ENCODE peak calls at places on chromosomes 5 and 9, in six cellular contexts. U, C, H, E, N and B are unnamed samples. For H3K9me3, the result is how much of the 10 kb centered on the place peaks cover.

GRCh38 chr5:86979801-86980510 is 287.7 kb upstream of the RASA1 start:
- DNase-seq in U (no peak), C (peak), H (peak), E (no peak), N (no peak), B (peak)

GRCh38 chr5:1931590-1932138 is 48.9 kb upstream of the IRX4 start:
- DNase-seq in U (no peak), C (no peak), H (no peak), E (peak), N (no peak), B (no peak)

GRCh38 chr5:3303777-3304176 is 291.9 kb upstream of the IRX1 start:
- DNase-seq in U (no peak), C (no peak), H (no peak), E (no peak), N (no peak), B (no peak)

GRCh38 chr9:120443976-120444375 is 136.0 kb downstream of the CDK5RAP2 start:
- DNase-seq in U (no peak), C (no peak), H (no peak), E (no peak), N (no peak), B (no peak)

GRCh38 chr9:6930827-6931226 is 173.1 kb downstream of the KDM4C start:
- DNase-seq in U (no peak), C (no peak), H (peak), E (no peak), N (no peak), B (no peak)

GRCh38 chr5:103373576-103374472 is 115.3 kb downstream of the MACIR start:
- DNase-seq in U (no peak), C (no peak), H (no peak), E (peak), N (no peak), B (no peak)

GRCh38 chr9:33227013-33227398 is 13.0 kb upstream of the SPINK4 start:
- DNase-seq in U (no peak), C (no peak), H (no peak), E (no peak), N (no peak), B (no peak)

GRCh38 chr9:17462869-17463464 is 115.9 kb upstream of the SH3GL2 start:
- DNase-seq in U (peak), C (peak), H (peak), E (peak), N (no peak), B (peak)

GRCh38 chr9:7186175-7186574 is 428.4 kb downstream of the KDM4C start:
- DNase-seq in U (no peak), C (peak), H (peak), E (no peak), N (no peak), B (peak)

GRCh38 chr5:180143656-180144364 is 65.2 kb downstream of the RASGEF1C start:
- DNase-seq in U (no peak), C (no peak), H (no peak), E (no peak), N (no peak), B (no peak)

GRCh38 chr9:103942652-103943051 is 151.5 kb upstream of the SMC2 start:
- DNase-seq in U (peak), C (no peak), H (no peak), E (no peak), N (no peak), B (no peak)

GRCh38 chr5:8538813-8539212 is 669.9 kb downstream of the MTRR start:
- DNase-seq in U (no peak), C (no peak), H (no peak), E (no peak), N (no peak), B (no peak)

GRCh38 chr9:79572032-79572890 is 496 bp downstream of the TLE4 start:
- DNase-seq in U (peak), C (peak), H (peak), E (peak), N (no peak), B (peak)

GRCh38 chr5:118698774-118699173 is 289.6 kb downstream of the DTWD2 start:
- DNase-seq in U (no peak), C (no peak), H (no peak), E (no peak), N (no peak), B (no peak)

GRCh38 chr5:132498152-132498551 is 7.6 kb upstream of the IRF1 start:
- DNase-seq in U (peak), C (peak), H (no peak), E (peak), N (no peak), B (no peak)

GRCh38 chr9:18881740-18882139 is 151.3 kb downstream of the SAXO1 start:
- DNase-seq in U (no peak), C (no peak), H (no peak), E (no peak), N (no peak), B (no peak)

GRCh38 chr9:120899490-120900037 is 22.6 kb upstream of the PHF19 start:
- DNase-seq in U (no peak), C (no peak), H (no peak), E (no peak), N (no peak), B (no peak)

GRCh38 chr9:16131269-16131668 is 578.4 kb downstream of the CCDC171 start:
- DNase-seq in U (no peak), C (no peak), H (peak), E (no peak), N (no peak), B (peak)

GRCh38 chr5:150567031-150567680 is 59.2 kb downstream of the NDST1 start:
- DNase-seq in U (no peak), C (no peak), H (peak), E (no peak), N (no peak), B (no peak)

DNA sequence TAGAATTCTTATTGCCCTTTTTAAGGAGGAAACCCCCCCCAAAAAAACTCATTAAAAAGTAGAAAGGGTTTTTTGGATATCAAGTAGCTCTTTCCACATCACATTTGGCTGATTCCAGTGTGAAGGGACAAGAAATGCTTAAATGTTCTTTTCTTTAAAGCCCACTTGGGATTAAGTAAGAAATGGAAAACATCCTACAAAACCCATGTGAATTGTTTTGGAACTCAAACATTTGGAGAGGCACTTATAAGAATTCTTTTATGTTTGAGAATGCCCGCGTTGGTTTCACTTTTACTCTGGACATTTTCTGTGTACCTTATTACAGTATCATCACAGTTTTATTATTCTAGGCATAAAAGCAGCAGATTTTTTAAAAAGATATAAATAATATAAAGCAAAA is 301.1 kb upstream of the ACTBL2 start:
- DNase-seq in U (no peak), C (peak), H (no peak), E (no peak), N (no peak), B (no peak)
- H3K4me3 ChIP-seq in U (no peak), C (peak), H (no peak), E (no peak), N (no peak), B (no peak)

GRCh38 chr5:4643960-4644359 is 496.2 kb upstream of the ADAMTS16 start:
- DNase-seq in U (no peak), C (no peak), H (no peak), E (no peak), N (no peak), B (no peak)

GRCh38 chr5:4643190-4643589 is 496.9 kb upstream of the ADAMTS16 start:
- DNase-seq in U (no peak), C (no peak), H (no peak), E (no peak), N (no peak), B (no peak)

GRCh38 chr5:4639959-4640358 is 500.2 kb upstream of the ADAMTS16 start:
- DNase-seq in U (no peak), C (no peak), H (no peak), E (no peak), N (no peak), B (no peak)

GRCh38 chr5:4642525-4642924 is 497.6 kb upstream of the ADAMTS16 start:
- DNase-seq in U (no peak), C (no peak), H (no peak), E (no peak), N (no peak), B (no peak)

DNA sequence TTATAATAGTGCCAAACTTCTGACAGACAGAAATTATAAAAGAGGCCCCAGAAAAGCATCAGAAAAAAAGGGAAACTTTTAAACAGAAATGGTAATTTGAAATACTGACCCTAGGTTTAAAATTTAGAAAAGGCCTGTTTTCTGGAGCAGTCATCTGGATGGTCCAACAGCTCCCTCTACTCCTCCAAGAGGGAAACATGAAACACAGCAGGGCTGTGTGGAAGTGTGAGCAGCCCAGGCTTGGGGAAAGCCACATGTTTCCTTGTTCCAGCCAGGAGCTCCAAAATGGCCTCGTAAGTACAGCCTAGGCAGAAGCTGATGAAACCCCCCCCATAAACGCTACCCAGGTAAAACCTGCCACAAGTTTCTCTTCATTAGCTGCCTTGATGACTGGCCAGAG is 499.3 kb upstream of the ADAMTS16 start:
- DNase-seq in U (no peak), C (no peak), H (no peak), E (peak), N (no peak), B (no peak)
- TF ChIP-seq CTCF in U (no peak), C (no peak), H (no peak), E (peak), N (peak), B (no peak)

DNA sequence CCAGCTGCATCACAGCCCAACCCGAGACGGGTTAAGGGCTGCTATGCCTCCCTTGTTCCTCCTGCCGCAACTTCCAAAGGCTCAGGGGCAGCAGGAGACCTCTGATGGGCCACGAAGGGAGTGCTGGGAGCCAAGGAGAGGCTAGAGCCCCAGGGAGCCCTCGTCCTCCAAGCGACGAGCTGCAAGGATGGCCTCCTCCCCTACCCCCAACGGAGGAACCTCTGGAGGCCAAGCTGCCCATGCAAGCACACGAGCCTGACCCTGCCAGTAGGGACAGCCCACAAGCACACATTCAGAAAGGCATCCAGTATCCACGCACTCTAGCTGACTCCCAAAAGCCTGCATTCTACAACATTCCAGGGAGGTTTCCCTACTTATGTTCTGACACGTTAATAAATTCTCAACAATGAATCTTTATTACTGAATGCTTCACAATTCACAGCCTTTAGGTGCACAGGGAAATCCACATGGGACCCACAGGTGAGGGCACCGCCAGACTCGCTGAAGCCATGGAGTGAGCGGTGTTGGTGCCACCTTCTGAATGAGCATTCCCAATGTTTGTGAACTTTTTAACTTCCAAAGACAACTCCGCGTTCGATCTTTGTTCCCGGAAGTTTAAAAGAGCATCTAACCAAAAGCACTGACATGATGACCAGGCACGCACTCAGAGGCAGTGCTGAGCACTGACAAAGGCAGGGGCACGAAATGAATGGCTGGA is 28.7 kb downstream of the IPPK start:
- DNase-seq in U (no peak), C (no peak), H (no peak), E (no peak), N (no peak), B (no peak)
- H3K9me3 ChIP-seq in U (under half), C (under half), H (under half), E (under half), N (under half), B (under half)

GRCh38 chr9:90053027-90053426 is 448.2 kb downstream of the GADD45G start:
- DNase-seq in U (peak), C (no peak), H (no peak), E (no peak), N (no peak), B (peak)
- H3K4me3 ChIP-seq in U (no peak), C (no peak), H (no peak), E (no peak), N (no peak), B (no peak)

GRCh38 chr5:139246394-139246793 is 47.1 kb upstream of the MATR3 start:
- DNase-seq in U (no peak), C (peak), H (no peak), E (no peak), N (peak), B (peak)

GRCh38 chr5:139248826-139249453 is 44.6 kb upstream of the MATR3 start:
- DNase-seq in U (no peak), C (no peak), H (no peak), E (no peak), N (no peak), B (no peak)

GRCh38 chr5:139241139-139241538 is 43.0 kb upstream of the SIL1 start:
- DNase-seq in U (no peak), C (no peak), H (no peak), E (no peak), N (no peak), B (no peak)

GRCh38 chr5:139245637-139246335 is 47.6 kb upstream of the SIL1 start:
- DNase-seq in U (no peak), C (no peak), H (no peak), E (no peak), N (no peak), B (no peak)

DNA sequence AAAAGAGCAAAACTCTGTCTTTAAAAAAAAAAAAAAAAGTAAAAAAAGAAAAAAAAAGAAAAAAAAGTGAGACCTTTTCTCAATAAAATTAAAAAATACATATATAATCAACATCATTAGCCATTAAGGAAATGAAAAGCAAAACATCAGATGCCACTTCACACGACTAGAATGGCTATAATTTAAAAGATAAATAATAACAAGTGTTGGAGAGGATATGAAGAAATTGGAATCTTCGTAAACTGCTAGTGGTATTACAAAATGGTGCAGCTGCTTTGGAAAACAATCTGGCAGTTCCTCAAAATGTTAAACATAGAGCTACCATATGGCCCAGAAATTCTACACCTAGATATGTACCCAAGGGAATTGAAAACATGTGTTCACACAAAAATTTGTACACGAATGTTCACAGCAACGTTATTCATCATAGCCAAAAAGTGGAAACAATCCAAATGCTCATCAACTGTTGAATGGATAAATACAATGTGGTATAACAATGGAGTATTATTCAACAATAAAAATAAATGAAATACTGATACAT is 45.3 kb upstream of the SIL1 start:
- DNase-seq in U (no peak), C (no peak), H (peak), E (no peak), N (no peak), B (no peak)
- TF ChIP-seq CTCF in U (no peak), C (no peak), H (no peak), E (no peak), N (no peak), B (no peak)

GRCh38 chr5:53069626-53070025 is 39.9 kb downstream of the MOCS2 start:
- DNase-seq in U (no peak), C (peak), H (peak), E (no peak), N (no peak), B (no peak)

GRCh38 chr5:53071738-53072137 is 37.8 kb downstream of the MOCS2 start:
- DNase-seq in U (no peak), C (no peak), H (peak), E (no peak), N (no peak), B (no peak)

GRCh38 chr5:53071298-53071697 is 38.3 kb downstream of the MOCS2 start:
- DNase-seq in U (no peak), C (peak), H (no peak), E (no peak), N (no peak), B (no peak)

GRCh38 chr5:53076014-53076413 is 33.5 kb downstream of the MOCS2 start:
- DNase-seq in U (no peak), C (no peak), H (no peak), E (no peak), N (no peak), B (no peak)

GRCh38 chr5:53073349-53073748 is 36.2 kb downstream of the MOCS2 start:
- DNase-seq in U (no peak), C (no peak), H (no peak), E (no peak), N (no peak), B (no peak)
- H3K9me3 ChIP-seq in U (under half), C (under half), H (under half), E (under half), N (under half), B (under half)

GRCh38 chr9:101229606-101230005 is 155.2 kb downstream of the BAAT start:
- DNase-seq in U (no peak), C (no peak), H (no peak), E (no peak), N (no peak), B (no peak)
- H3K4me3 ChIP-seq in U (no peak), C (no peak), H (no peak), E (no peak), N (no peak), B (no peak)

GRCh38 chr5:84257061-84257460 is 127.6 kb downstream of the EDIL3 start:
- DNase-seq in U (no peak), C (no peak), H (no peak), E (no peak), N (no peak), B (no peak)

GRCh38 chr5:84259221-84260045 is 125.2 kb downstream of the EDIL3 start:
- DNase-seq in U (no peak), C (no peak), H (no peak), E (no peak), N (no peak), B (no peak)

GRCh38 chr5:84251503-84251902 is 133.2 kb downstream of the EDIL3 start:
- DNase-seq in U (no peak), C (no peak), H (no peak), E (no peak), N (no peak), B (no peak)

GRCh38 chr5:84253946-84254345 is 130.7 kb downstream of the EDIL3 start:
- DNase-seq in U (no peak), C (no peak), H (no peak), E (no peak), N (no peak), B (no peak)

DNA sequence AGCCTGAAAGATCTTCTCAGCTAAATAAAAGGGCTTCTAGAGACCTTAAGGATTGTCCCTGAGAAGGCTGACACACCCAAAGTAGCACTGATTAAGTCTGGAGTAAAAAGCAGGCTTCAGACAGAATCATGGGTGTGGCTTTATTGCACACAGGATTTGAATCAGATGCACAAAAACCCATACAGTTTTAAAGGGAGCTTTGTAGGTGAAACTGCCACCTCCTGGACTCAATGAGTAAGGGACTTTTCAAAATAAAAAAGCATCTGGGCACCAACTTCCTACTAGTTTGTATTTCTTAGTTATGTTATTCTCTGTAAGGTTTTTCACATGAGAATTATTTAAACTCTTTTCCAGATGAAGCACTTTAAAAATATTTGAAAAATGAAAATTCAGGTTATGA is 129.4 kb downstream of the EDIL3 start:
- DNase-seq in U (peak), C (peak), H (peak), E (peak), N (no peak), B (peak)
- TF ChIP-seq CTCF in U (no peak), C (no peak), H (peak), E (peak), N (no peak), B (peak)